ENCODE peak calls at places on chromosomes 13 and 19, in five cellular contexts. One of them, this sample, is unnamed.

GRCh38 chr13:112079696-112080095 is 12.7 kb downstream of the SOX1 start:
- DNase-seq in adrenal gland: no peak
- DNase-seq in AG04450: no peak
- DNase-seq in psoas muscle: no peak
- DNase-seq in heart left ventricle: no peak
- DNase-seq in this sample: no peak

GRCh38 chr13:60591348-60591747 is 194.3 kb downstream of the TDRD3 start:
- DNase-seq in adrenal gland: no peak
- DNase-seq in AG04450: no peak
- DNase-seq in psoas muscle: no peak
- DNase-seq in heart left ventricle: no peak
- DNase-seq in this sample: no peak

GRCh38 chr19:1351324-1351947 is 32.3 kb upstream of the NDUFS7 start:
- DNase-seq in adrenal gland: no peak
- DNase-seq in AG04450: no peak
- DNase-seq in psoas muscle: no peak
- DNase-seq in heart left ventricle: no peak
- DNase-seq in this sample: no peak

GRCh38 chr13:62171697-62172096 is 756.0 kb upstream of the PCDH20 start:
- DNase-seq in adrenal gland: no peak
- DNase-seq in AG04450: no peak
- DNase-seq in psoas muscle: no peak
- DNase-seq in heart left ventricle: no peak
- DNase-seq in this sample: no peak

GRCh38 chr19:13613447-13613846 is 107.2 kb upstream of the CACNA1A start:
- DNase-seq in adrenal gland: no peak
- DNase-seq in AG04450: no peak
- DNase-seq in psoas muscle: no peak
- DNase-seq in heart left ventricle: no peak
- DNase-seq in this sample: no peak

GRCh38 chr13:65330691-65331090 is 1899.4 kb downstream of the PCDH9 start:
- DNase-seq in adrenal gland: no peak
- DNase-seq in AG04450: no peak
- DNase-seq in psoas muscle: no peak
- DNase-seq in heart left ventricle: no peak
- DNase-seq in this sample: no peak

GRCh38 chr19:7602240-7602934 is 6.7 kb downstream of the CAMSAP3 start:
- DNase-seq in adrenal gland: peak; percentile 57
- DNase-seq in AG04450: no peak
- DNase-seq in psoas muscle: no peak
- DNase-seq in heart left ventricle: no peak
- DNase-seq in this sample: peak; percentile 77

GRCh38 chr13:75836441-75836840 is 200.3 kb downstream of the LMO7 start:
- DNase-seq in adrenal gland: no peak
- DNase-seq in AG04450: no peak
- DNase-seq in psoas muscle: no peak
- DNase-seq in heart left ventricle: no peak
- DNase-seq in this sample: peak; percentile 69

GRCh38 chr19:4775627-4776152 is 15.8 kb upstream of the FEM1A start:
- DNase-seq in adrenal gland: no peak
- DNase-seq in AG04450: no peak
- DNase-seq in psoas muscle: no peak
- DNase-seq in heart left ventricle: no peak
- DNase-seq in this sample: no peak

GRCh38 chr19:18960370-18960769 is 19.4 kb upstream of the HOMER3 start:
- DNase-seq in adrenal gland: no peak
- DNase-seq in AG04450: no peak
- DNase-seq in psoas muscle: no peak
- DNase-seq in heart left ventricle: no peak
- DNase-seq in this sample: no peak

GRCh38 chr13:30872685-30873443 is 33.2 kb upstream of the MEDAG start:
- DNase-seq in adrenal gland: peak; percentile 65
- DNase-seq in AG04450: peak; percentile 71
- DNase-seq in psoas muscle: peak; percentile 68
- DNase-seq in heart left ventricle: no peak
- DNase-seq in this sample: no peak

GRCh38 chr19:3186377-3186688 is 603 bp downstream of the NCLN start:
- DNase-seq in adrenal gland: no peak
- DNase-seq in AG04450: no peak
- DNase-seq in psoas muscle: no peak
- DNase-seq in heart left ventricle: no peak
- DNase-seq in this sample: peak; percentile 76

GRCh38 chr13:79482271-79482970 is 1.5 kb downstream of the NDFIP2 start:
- DNase-seq in adrenal gland: no peak
- DNase-seq in AG04450: no peak
- DNase-seq in psoas muscle: no peak
- DNase-seq in heart left ventricle: no peak
- DNase-seq in this sample: no peak

GRCh38 chr19:17553256-17553655 is 2.2 kb upstream of the COLGALT1 start:
- DNase-seq in adrenal gland: peak; percentile 88
- DNase-seq in AG04450: peak; percentile 79
- DNase-seq in psoas muscle: peak; percentile 84
- DNase-seq in heart left ventricle: no peak
- DNase-seq in this sample: no peak
- H3K27ac ChIP-seq in adrenal gland: peak overlapping the region; percentile 30
- H3K27ac ChIP-seq in AG04450: peak overlapping the region; percentile 61
- H3K27ac ChIP-seq in psoas muscle: peak overlapping the region; percentile 68
- H3K27ac ChIP-seq in heart left ventricle: peak overlapping the region; percentile 68
- H3K27ac ChIP-seq in this sample: no peak overlapping the region

GRCh38 chr13:86974251-86974994 is 696.7 kb upstream of the SLITRK5 start:
- DNase-seq in adrenal gland: no peak
- DNase-seq in AG04450: no peak
- DNase-seq in psoas muscle: no peak
- DNase-seq in heart left ventricle: peak; percentile 42
- DNase-seq in this sample: peak; percentile 48

GRCh38 chr13:86976521-86977324 is 694.4 kb upstream of the SLITRK5 start:
- DNase-seq in adrenal gland: no peak
- DNase-seq in AG04450: no peak
- DNase-seq in psoas muscle: no peak
- DNase-seq in heart left ventricle: no peak
- DNase-seq in this sample: no peak

DNA sequence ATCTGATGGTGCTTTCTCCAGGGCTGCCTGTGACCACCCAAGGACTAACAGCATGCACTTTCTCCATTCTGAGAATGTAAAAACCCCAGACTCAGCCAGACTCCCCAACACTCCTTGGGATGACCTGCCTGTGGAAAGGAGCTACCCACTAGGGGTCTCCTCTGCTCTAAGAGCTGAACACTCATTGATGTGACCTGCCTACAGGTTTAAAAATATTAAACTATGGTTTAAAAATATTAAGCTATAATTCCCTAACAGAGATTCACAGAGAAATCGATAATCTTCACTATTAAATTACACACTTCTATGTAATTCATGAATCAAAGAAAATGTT is 696.2 kb upstream of the SLITRK5 start:
- DNase-seq in adrenal gland: no peak
- DNase-seq in AG04450: no peak
- DNase-seq in psoas muscle: no peak
- DNase-seq in heart left ventricle: no peak
- DNase-seq in this sample: no peak
- TF ChIP-seq CTCF in adrenal gland: no peak
- TF ChIP-seq CTCF in AG04450: peak; percentile 32
- TF ChIP-seq CTCF in psoas muscle: no peak
- TF ChIP-seq CTCF in heart left ventricle: no peak
- TF ChIP-seq CTCF in this sample: no peak

DNA sequence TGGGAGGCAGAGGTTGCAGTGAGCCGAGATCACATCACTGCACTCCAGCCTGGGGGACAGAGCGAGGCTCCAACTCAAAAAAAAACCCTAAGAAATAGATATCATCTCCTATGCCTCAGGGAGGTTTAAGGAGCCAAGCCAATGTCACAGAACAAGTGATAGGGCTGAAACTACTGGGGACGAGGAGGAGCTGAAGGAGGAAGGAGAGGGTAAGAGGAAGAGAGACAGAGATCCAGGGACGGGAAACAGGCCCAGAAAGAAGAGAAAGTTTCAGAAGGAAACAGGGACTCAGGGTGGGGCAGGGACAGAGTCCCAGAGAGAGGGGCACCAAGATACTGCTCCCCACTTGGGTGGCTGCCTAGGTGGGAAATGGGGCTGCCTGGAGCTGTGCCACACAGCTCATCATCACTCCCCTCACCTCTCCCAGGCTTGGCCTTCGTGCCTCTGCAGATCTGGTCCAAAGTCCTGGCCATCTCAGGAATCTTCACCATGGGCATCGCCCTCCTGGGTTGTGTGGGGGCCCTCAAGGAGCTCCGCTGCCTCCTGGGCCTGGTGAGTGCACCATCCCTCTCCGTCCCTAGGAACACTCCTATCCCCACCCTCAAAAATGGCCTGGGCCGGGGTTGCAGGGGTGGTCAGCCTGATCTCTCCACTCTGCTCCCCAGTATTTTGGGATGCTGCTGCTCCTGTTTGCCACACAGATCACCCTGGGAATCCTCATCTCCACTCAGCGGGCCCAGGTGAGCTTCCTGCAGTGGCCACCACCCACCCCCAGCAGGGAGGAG is 1.5 kb downstream of the CD37 start:
- DNase-seq in adrenal gland: no peak
- DNase-seq in AG04450: no peak
- DNase-seq in psoas muscle: no peak
- DNase-seq in heart left ventricle: no peak
- DNase-seq in this sample: peak; percentile 51
- H3K27ac ChIP-seq in adrenal gland: no peak overlapping the region
- H3K27ac ChIP-seq in AG04450: no peak overlapping the region
- H3K27ac ChIP-seq in psoas muscle: no peak overlapping the region
- H3K27ac ChIP-seq in heart left ventricle: no peak overlapping the region
- H3K27ac ChIP-seq in this sample: peak overlapping the region; percentile 73

GRCh38 chr13:114143806-114144605 is 11.6 kb upstream of the RASA3 start:
- DNase-seq in adrenal gland: no peak
- DNase-seq in AG04450: no peak
- DNase-seq in psoas muscle: peak; percentile 40
- DNase-seq in heart left ventricle: no peak
- DNase-seq in this sample: peak; percentile 55
- TF ChIP-seq CTCF in adrenal gland: no peak
- TF ChIP-seq CTCF in AG04450: peak; percentile 35
- TF ChIP-seq CTCF in psoas muscle: no peak
- TF ChIP-seq CTCF in heart left ventricle: no peak
- TF ChIP-seq CTCF in this sample: no peak

DNA sequence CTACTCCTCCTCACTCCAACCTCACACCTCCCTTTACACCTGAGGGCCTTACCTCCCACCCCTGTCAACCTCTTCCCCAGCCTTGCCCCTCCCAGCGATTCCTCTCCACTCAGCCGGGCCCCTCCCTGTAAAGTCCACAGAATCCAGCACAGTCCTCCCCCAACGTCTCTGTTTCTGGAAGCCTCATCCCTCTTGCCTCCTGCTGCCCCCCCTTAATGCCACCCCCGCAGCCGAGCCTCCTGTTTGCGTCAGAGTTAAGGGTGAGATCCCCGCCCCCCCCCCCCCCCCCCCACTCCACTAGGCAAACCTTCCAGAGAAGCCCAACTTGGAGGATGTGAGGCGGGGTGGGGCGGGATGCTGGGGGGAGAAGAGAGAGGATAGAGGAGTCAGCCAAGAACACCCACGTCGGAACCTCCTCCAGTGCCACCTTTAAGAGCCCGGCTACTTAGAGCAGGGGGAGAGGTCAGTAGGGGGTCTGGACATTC is 2.1 kb downstream of the UNC13A start:
- DNase-seq in adrenal gland: peak; percentile 2
- DNase-seq in AG04450: no peak
- DNase-seq in psoas muscle: no peak
- DNase-seq in heart left ventricle: no peak
- DNase-seq in this sample: no peak
- H3K27ac ChIP-seq in adrenal gland: no peak overlapping the region
- H3K27ac ChIP-seq in AG04450: no peak overlapping the region
- H3K27ac ChIP-seq in psoas muscle: no peak overlapping the region
- H3K27ac ChIP-seq in heart left ventricle: no peak overlapping the region
- H3K27ac ChIP-seq in this sample: no peak overlapping the region

GRCh38 chr19:37716140-37716539 is 3.4 kb downstream of the ZNF607 start:
- DNase-seq in adrenal gland: no peak
- DNase-seq in AG04450: no peak
- DNase-seq in psoas muscle: no peak
- DNase-seq in heart left ventricle: no peak
- DNase-seq in this sample: no peak
- TF ChIP-seq CTCF in adrenal gland: no peak
- TF ChIP-seq CTCF in AG04450: no peak
- TF ChIP-seq CTCF in psoas muscle: no peak
- TF ChIP-seq CTCF in heart left ventricle: no peak
- TF ChIP-seq CTCF in this sample: no peak

DNA sequence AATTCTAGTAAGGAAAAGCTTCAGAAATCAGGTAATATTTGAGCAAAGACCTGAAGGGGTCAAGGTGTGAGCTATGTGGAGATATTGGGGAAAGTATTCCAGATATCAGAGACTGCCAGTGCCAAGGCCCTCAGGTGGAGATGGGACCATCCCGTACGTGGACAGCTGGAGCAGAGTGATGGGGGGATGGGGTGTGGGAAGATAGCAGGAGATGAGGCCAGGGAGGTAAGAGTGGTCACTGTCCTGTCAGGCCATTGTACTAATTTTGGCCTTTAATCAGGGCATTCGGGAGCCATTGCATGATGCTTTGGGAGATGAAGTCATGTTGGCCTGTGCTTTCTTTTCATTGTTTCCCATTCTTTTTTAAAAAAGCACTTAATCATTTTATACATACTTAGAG is 13.1 kb upstream of the GPR18 start:
- DNase-seq in adrenal gland: no peak
- DNase-seq in AG04450: no peak
- DNase-seq in psoas muscle: no peak
- DNase-seq in heart left ventricle: no peak
- DNase-seq in this sample: no peak
- H3K27ac ChIP-seq in adrenal gland: peak overlapping the region; percentile 37
- H3K27ac ChIP-seq in AG04450: no peak overlapping the region
- H3K27ac ChIP-seq in psoas muscle: no peak overlapping the region
- H3K27ac ChIP-seq in heart left ventricle: no peak overlapping the region
- H3K27ac ChIP-seq in this sample: peak overlapping the region; percentile 15

DNA sequence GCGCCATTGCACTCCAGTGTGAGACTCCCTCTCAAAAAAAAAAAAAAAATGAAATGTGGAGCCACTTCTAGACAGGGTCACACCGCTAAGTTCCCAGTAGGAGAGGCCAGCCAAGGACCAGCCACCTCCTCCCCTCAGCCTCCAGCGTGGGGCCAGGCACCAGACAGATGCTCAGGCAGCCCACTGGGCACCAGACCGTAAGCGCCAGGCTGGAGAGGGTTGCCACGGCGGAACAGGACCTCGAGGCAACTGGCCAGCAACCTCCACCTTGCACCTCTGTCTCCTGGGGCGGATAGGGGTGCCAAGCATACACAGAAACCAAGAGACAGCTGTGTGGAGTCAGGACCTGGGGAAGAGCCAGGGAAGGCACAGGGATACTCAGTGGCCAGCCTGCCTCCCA is 3.7 kb downstream of the PEPD start:
- DNase-seq in adrenal gland: no peak
- DNase-seq in AG04450: no peak
- DNase-seq in psoas muscle: no peak
- DNase-seq in heart left ventricle: no peak
- DNase-seq in this sample: no peak
- TF ChIP-seq CTCF in adrenal gland: no peak
- TF ChIP-seq CTCF in AG04450: no peak
- TF ChIP-seq CTCF in psoas muscle: no peak
- TF ChIP-seq CTCF in heart left ventricle: no peak
- TF ChIP-seq CTCF in this sample: no peak

This sample was measured in upper lobe of right lung.